ENCODE peak calls at places on chromosomes 6 and 20, in four cellular contexts. L, B, J and E are unnamed samples.

GRCh38 chr6:26432622-26433021 is 7.7 kb upstream of the BTN3A3 start:
- DNase-seq in J (no peak), L (no peak), B (no peak), E (no peak)

GRCh38 chr6:111810321-111811235 is 62.7 kb downstream of the FYN start:
- DNase-seq in J (no peak), B (no peak), L (no peak), E (no peak)

GRCh38 chr6:41269716-41270115 is 16.8 kb downstream of the TREM1 start:
- DNase-seq in B (no peak), L (no peak), J (no peak), E (no peak)

GRCh38 chr6:34148864-34149810 is 3.2 kb upstream of the GRM4 start:
- DNase-seq in J (no peak), B (peak; percentile 27), L (no peak), E (no peak)

GRCh38 chr6:106702451-106703110 is 73.2 kb downstream of the QRSL1 start:
- DNase-seq in L (peak; percentile 26), J (peak; percentile 24), B (no peak), E (no peak)

GRCh38 chr20:48718914-48719578 is 108.8 kb downstream of the PREX1 start:
- DNase-seq in J (no peak), L (no peak), B (no peak), E (peak; percentile 53)

GRCh38 chr6:138526822-138527235 is 27.5 kb upstream of the NHSL1 start:
- DNase-seq in L (no peak), B (no peak), J (no peak), E (peak; percentile 66)

GRCh38 chr6:134374486-134374885 is 56.6 kb upstream of the SGK1 start:
- DNase-seq in L (no peak), B (no peak), J (no peak), E (no peak)

GRCh38 chr6:13630499-13630898 is 15.4 kb downstream of the NOL7 start:
- DNase-seq in J (no peak), B (no peak), L (no peak), E (no peak)

GRCh38 chr20:12030470-12030869 is 112.8 kb downstream of the BTBD3 start:
- DNase-seq in J (no peak), B (no peak), L (peak; percentile 19), E (no peak)

GRCh38 chr6:105676837-105677236 is 274.0 kb upstream of the PREP start:
- DNase-seq in J (no peak), L (no peak), B (no peak), E (no peak)

GRCh38 chr6:73240730-73241129 is 15.4 kb upstream of the KHDC1L start:
- DNase-seq in B (no peak), L (no peak), J (no peak), E (no peak)